ENCODE peak calls at places on chromosomes 5 and 9, in four cellular contexts. N is endothelial cell of umbilical vein, X is OCI-LY7, G is fibroblast of lung. U is an unnamed sample.
A peak's percentile ranks its signal among the peaks of the same experiment; 100 is the strongest.

GRCh38 chr5:56026863-56027300 is 32.1 kb upstream of the IL6ST start:
- DNase-seq in N (no peak), X (no peak), G (peak; percentile 93), U (peak; percentile 78)

GRCh38 chr9:73137914-73138313 is 13.8 kb upstream of the ANXA1 start:
- DNase-seq in N (no peak), X (no peak), G (no peak), U (peak; percentile 29)

GRCh38 chr5:122313001-122313402 is 965 bp downstream of the SNCAIP start:
- DNase-seq in N (peak; percentile 90), X (no peak), G (peak; percentile 48), U (peak; percentile 76)

GRCh38 chr9:125409217-125409636 is 147.6 kb downstream of the GAPVD1 start:
- DNase-seq in N (no peak), X (peak; percentile 33), G (no peak), U (peak; percentile 9)

GRCh38 chr9:125146247-125146646 is 2.9 kb upstream of the SCAI start:
- DNase-seq in N (no peak), X (no peak), G (peak; percentile 56), U (peak; percentile 45)

GRCh38 chr5:54990751-54991349 is 5.5 kb upstream of the ESM1 start:
- DNase-seq in N (peak; percentile 71), X (no peak), G (peak; percentile 85), U (peak; percentile 93)

GRCh38 chr5:130034872-130035271 is 130.6 kb downstream of the CHSY3 start:
- DNase-seq in N (peak; percentile 30), X (no peak), G (peak; percentile 40), U (peak; percentile 24)

GRCh38 chr5:41195228-41195627 is 18.1 kb downstream of the C6 start:
- DNase-seq in N (no peak), X (no peak), G (no peak), U (no peak)

GRCh38 chr9:94014845-94015244 is 59.7 kb upstream of the BARX1 start:
- DNase-seq in N (no peak), X (no peak), G (no peak), U (no peak)

GRCh38 chr9:117809751-117810150 is 105.5 kb downstream of the TLR4 start:
- DNase-seq in N (no peak), X (no peak), G (no peak), U (no peak)

GRCh38 chr9:20228096-20228495 is 394.2 kb downstream of the MLLT3 start:
- DNase-seq in N (no peak), X (no peak), G (no peak), U (no peak)

GRCh38 chr9:96062051-96062450 is 186.6 kb downstream of the ERCC6L2 start:
- DNase-seq in N (peak; percentile 19), X (no peak), G (no peak), U (no peak)

GRCh38 chr5:143108498-143109128 is 294.9 kb downstream of the NR3C1 start:
- DNase-seq in N (peak; percentile 24), X (no peak), G (no peak), U (no peak)

GRCh38 chr5:151805414-151806225 is 33.9 kb downstream of the G3BP1 start:
- DNase-seq in N (no peak), X (no peak), G (peak; percentile 49), U (peak; percentile 76)

GRCh38 chr5:119274767-119275130 is 81.1 kb upstream of the TNFAIP8 start:
- DNase-seq in N (peak; percentile 79), X (peak; percentile 58), G (peak; percentile 89), U (peak; percentile 75)

GRCh38 chr5:83285661-83286398 is 185.7 kb upstream of the VCAN start:
- DNase-seq in N (no peak), X (no peak), G (no peak), U (peak; percentile 25)

GRCh38 chr5:141439411-141440141 is 9.3 kb downstream of the PCDHGA12 start:
- DNase-seq in N (no peak), X (no peak), G (peak; percentile 52), U (peak; percentile 62)

DNA sequence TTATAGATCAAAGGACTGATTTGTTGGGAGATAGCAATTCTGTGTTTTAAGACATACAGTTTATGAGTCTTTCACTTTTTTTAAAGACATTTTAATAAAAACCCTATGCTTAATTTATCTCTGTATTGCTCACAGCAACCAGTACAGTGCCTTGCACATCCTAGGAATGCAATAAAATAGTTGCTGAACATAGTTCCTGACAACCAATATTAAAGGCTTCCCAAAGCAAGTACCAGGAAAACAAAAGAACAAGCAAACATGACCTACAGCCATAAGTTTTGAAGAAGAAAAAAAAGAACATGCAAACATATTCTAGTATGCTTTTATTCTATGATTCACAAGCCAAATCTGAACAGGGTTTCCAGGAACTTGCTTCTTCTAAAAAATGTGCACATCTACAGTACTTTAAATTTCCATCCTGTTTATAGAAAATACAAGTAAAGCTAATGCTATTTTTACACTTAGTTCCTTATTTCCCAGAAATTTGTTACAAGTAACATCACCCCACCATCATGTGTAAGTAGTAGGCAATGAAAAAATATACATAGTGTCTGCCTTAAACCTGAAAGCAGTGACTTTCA is 4.5 kb downstream of the CEMIP2 start:
- DNase-seq in N (peak; percentile 65), X (no peak), G (peak; percentile 65), U (peak; percentile 59)
- H3K4me1 ChIP-seq in N (peaks cover 44% of the 10 kb centered on the region), X (no peaks in the 10 kb centered on the region), G (peaks cover 21% of the 10 kb centered on the region), U (peaks cover 66% of the 10 kb centered on the region)

GRCh38 chr9:37001461-37001860 is 32.6 kb downstream of the PAX5 start:
- DNase-seq in N (no peak), X (no peak), G (no peak), U (no peak)
- H4K20me1 ChIP-seq in N (no peaks in the 10 kb centered on the region), X (no peaks in the 10 kb centered on the region), G (no peaks in the 10 kb centered on the region), U (no peaks in the 10 kb centered on the region)

GRCh38 chr9:111120526-111120925 is 82.3 kb upstream of the LPAR1 start:
- DNase-seq in N (no peak), X (no peak), G (no peak), U (no peak)

GRCh38 chr9:111113712-111114111 is 75.4 kb upstream of the LPAR1 start:
- DNase-seq in N (no peak), X (no peak), G (no peak), U (no peak)

GRCh38 chr9:111114486-111114885 is 76.2 kb upstream of the LPAR1 start:
- DNase-seq in N (no peak), X (no peak), G (no peak), U (peak; percentile 42)

GRCh38 chr9:111118256-111118950 is 80.1 kb upstream of the LPAR1 start:
- DNase-seq in N (no peak), X (no peak), G (peak; percentile 77), U (peak; percentile 89)
- H3K4me1 ChIP-seq in N (no peaks in the 10 kb centered on the region), X (no peaks in the 10 kb centered on the region), G (peaks cover 10% of the 10 kb centered on the region), U (peaks cover 33% of the 10 kb centered on the region)

GRCh38 chr9:126678989-126679388 is 65.3 kb downstream of the LMX1B start:
- DNase-seq in N (no peak), X (no peak), G (no peak), U (no peak)
- H4K20me1 ChIP-seq in N (no peaks in the 10 kb centered on the region), X (no peaks in the 10 kb centered on the region), G (no peaks in the 10 kb centered on the region), U (no peaks in the 10 kb centered on the region)

GRCh38 chr9:38023661-38024035 is 45.4 kb downstream of the SHB start:
- DNase-seq in N (no peak), X (no peak), G (no peak), U (no peak)
- H3K4me1 ChIP-seq in N (peaks cover 56% of the 10 kb centered on the region), X (no peaks in the 10 kb centered on the region), G (peaks cover 54% of the 10 kb centered on the region), U (peaks cover 59% of the 10 kb centered on the region)

GRCh38 chr9:100315561-100315960 is 37.2 kb downstream of the TEX10 start:
- DNase-seq in N (no peak), X (no peak), G (no peak), U (no peak)
- H4K20me1 ChIP-seq in N (no peaks in the 10 kb centered on the region), X (no peaks in the 10 kb centered on the region), G (no peaks in the 10 kb centered on the region), U (peaks cover 7% of the 10 kb centered on the region)

U was measured in GM23248.